ENCODE peak calls at places on chromosomes 1 and 21, in five cellular contexts. R is adrenal gland; S is heart left ventricle; C is mucosa of descending colon; D is effector memory CD4-positive, alpha-beta T cell. Q is an unnamed sample. For H3K4me1, the result is how much of the 10 kb centered on the place peaks cover.

GRCh38 chr1:228275435-228276342 is 67.8 kb downstream of the OBSCN start:
- DNase-seq in S (peak), R (peak), C (peak), D (peak), Q (peak)

GRCh38 chr1:150429805-150430204 is 57.4 kb upstream of the TARS2 start:
- DNase-seq in C (no peak), S (no peak), D (no peak), R (no peak), Q (no peak)

GRCh38 chr1:11681071-11681771 is at the start of gene MAD2L2:
- DNase-seq in D (peak), S (peak), R (peak), C (peak), Q (peak)

GRCh38 chr21:46294647-46295176 is 8.6 kb downstream of the YBEY start:
- DNase-seq in C (no peak), R (no peak), S (peak), D (no peak), Q (no peak)

GRCh38 chr1:10755977-10756521 is 40.4 kb downstream of the CASZ1 start:
- DNase-seq in C (peak), D (peak), R (peak), S (peak), Q (peak)

GRCh38 chr1:59214764-59215208 is 82.1 kb upstream of the FGGY start:
- DNase-seq in S (no peak), D (no peak), R (no peak), C (no peak), Q (no peak)

GRCh38 chr1:204301171-204301957 is 58.4 kb downstream of the PLEKHA6 start:
- DNase-seq in S (no peak), R (no peak), D (no peak), C (no peak), Q (no peak)

GRCh38 chr1:217029311-217030157 is 306.3 kb upstream of the ESRRG start:
- DNase-seq in S (no peak), C (no peak), R (peak), D (no peak), Q (no peak)

GRCh38 chr1:59672851-59673574 is 141.7 kb upstream of the HOOK1 start:
- DNase-seq in S (no peak), D (no peak), R (peak), C (no peak), Q (no peak)

GRCh38 chr1:203493901-203494300 is at the start of gene OPTC:
- DNase-seq in S (no peak), D (no peak), C (no peak), R (no peak), Q (no peak)

GRCh38 chr1:160078392-160079195 is 2.7 kb upstream of the KCNJ9 start:
- DNase-seq in C (no peak), S (no peak), D (peak), R (peak), Q (peak)

GRCh38 chr1:97174039-97174704 is 452.6 kb downstream of the PTBP2 start:
- DNase-seq in C (no peak), R (no peak), S (no peak), D (no peak), Q (no peak)

GRCh38 chr1:28512058-28512611 is 6.3 kb downstream of the RCC1 start:
- DNase-seq in C (no peak), S (no peak), D (no peak), R (no peak), Q (no peak)

GRCh38 chr1:246291141-246291540 is 215.9 kb downstream of the SMYD3 start:
- DNase-seq in C (no peak), D (no peak), R (no peak), S (no peak), Q (no peak)

GRCh38 chr1:186089938-186090337 is 285.1 kb downstream of the TPR start:
- DNase-seq in C (no peak), S (no peak), D (no peak), R (no peak), Q (no peak)

GRCh38 chr1:168613689-168614655 is 37.6 kb downstream of the XCL1 start:
- DNase-seq in C (no peak), D (no peak), S (peak), R (no peak), Q (no peak)

GRCh38 chr1:237287876-237288517 is 246.0 kb downstream of the RYR2 start:
- DNase-seq in S (peak), R (no peak), D (no peak), C (no peak), Q (no peak)

GRCh38 chr1:104780470-104781078 is 1030.9 kb downstream of the AMY1C start:
- DNase-seq in C (no peak), S (no peak), D (no peak), R (peak), Q (no peak)

GRCh38 chr1:216044538-216044937 is 378.7 kb downstream of the USH2A start:
- DNase-seq in C (no peak), R (no peak), S (no peak), D (no peak), Q (no peak)

GRCh38 chr1:30460661-30461060 is 262.7 kb downstream of the MATN1 start:
- DNase-seq in R (no peak), C (no peak), S (no peak), D (no peak), Q (no peak)

GRCh38 chr1:240000634-240001033 is 91.0 kb upstream of the FMN2 start:
- DNase-seq in R (no peak), D (no peak), C (no peak), S (no peak), Q (no peak)

GRCh38 chr1:6580588-6581270 is 935 bp downstream of the ZBTB48 start:
- DNase-seq in S (no peak), R (peak), D (no peak), C (no peak), Q (no peak)

GRCh38 chr1:175434268-175434860 is 241.8 kb upstream of the KIAA0040 start:
- DNase-seq in R (no peak), D (no peak), S (no peak), C (no peak), Q (peak)

GRCh38 chr1:93076268-93076667 is 2.8 kb upstream of the MTF2 start:
- DNase-seq in C (no peak), S (no peak), D (no peak), R (no peak), Q (no peak)

GRCh38 chr1:231420959-231421615 is 1.0 kb downstream of the EGLN1 start:
- DNase-seq in C (peak), R (peak), S (peak), D (peak), Q (peak)

GRCh38 chr21:31186916-31187315 is 148.6 kb upstream of the KRTAP19-8 start:
- DNase-seq in C (no peak), D (no peak), S (no peak), R (no peak), Q (no peak)

GRCh38 chr1:152902676-152903075 is 5.7 kb upstream of the IVL start:
- DNase-seq in D (no peak), C (no peak), R (no peak), S (no peak), Q (no peak)

GRCh38 chr1:119874186-119874585 is 22.1 kb downstream of the ADAM30 start:
- DNase-seq in D (no peak), C (no peak), S (no peak), R (no peak), Q (no peak)

GRCh38 chr21:36288651-36289243 is 31.2 kb upstream of the MORC3 start:
- DNase-seq in S (no peak), D (no peak), R (no peak), C (no peak), Q (no peak)

GRCh38 chr1:39110325-39110851 is 84.2 kb downstream of the NDUFS5 start:
- DNase-seq in D (no peak), S (no peak), R (peak), C (no peak), Q (no peak)

GRCh38 chr1:82161651-82162238 is 361.0 kb downstream of the ADGRL2 start:
- DNase-seq in C (no peak), R (peak), S (no peak), D (no peak), Q (no peak)

DNA sequence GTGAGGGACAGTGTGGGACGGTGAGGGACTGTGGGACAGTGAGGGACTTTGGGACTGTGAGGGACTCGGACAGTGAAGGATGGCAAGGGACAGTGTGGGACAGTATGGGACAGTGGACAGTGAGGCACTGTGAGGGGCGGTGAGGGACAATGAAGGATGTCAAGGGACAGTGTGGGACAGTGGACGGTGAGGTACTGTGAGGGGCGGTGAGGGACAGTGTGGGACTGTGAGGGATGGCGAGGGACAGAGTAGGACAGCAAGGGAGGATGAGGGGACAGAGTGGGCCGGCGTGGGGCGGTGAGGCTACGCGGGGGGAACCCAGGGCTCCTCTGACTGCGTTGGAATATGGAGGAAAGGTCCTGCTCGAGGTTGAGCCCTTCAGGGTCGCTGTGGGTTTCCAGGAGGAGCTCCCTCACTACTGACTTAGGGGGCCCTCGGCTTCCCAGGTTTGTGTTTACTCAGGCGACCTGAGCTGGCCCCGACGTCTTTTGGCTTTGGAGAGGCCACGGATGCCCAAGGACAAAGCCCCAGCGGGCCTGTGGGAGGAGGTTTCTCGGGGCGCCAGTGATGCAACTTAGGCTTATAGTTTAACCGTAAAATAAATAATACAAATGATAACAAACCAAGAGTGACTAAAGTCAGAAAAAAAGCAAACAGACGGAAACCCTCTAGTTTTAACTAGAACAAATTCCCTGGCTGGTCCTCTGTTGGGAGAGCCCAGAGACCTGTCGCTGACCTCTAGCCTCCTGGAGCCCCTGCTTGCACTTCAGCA is 1.1 kb upstream of the ERRFI1 start:
- DNase-seq in R (peak), S (no peak), D (no peak), C (peak), Q (peak)
- H3K4me3 ChIP-seq in R (peak), S (peak), D (no peak), C (no peak), Q (peak)

DNA sequence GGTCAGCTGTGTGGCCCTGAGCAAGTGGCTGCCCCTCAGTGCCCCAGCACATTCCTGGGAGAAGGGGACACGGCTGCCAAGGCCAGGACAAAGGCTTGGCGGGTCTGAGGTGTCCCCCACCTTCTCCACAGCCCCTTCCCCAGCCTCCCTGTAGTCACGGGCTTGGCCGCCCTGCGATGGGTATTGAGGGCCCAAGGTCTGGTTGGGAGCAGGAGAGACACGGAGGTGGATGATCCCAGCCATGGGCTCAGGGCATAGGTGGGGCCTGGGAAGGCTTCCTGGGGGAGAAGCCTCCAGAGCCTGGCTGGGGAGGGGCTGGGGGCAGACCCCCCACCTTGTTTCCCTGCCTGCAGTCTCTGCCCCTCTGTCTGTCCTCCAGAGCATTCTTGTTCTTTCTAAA is 27.0 kb downstream of the TTC39A start:
- DNase-seq in R (no peak), C (no peak), S (no peak), D (no peak), Q (no peak)
- H3K4me1 ChIP-seq in R (under half), C (under half), S (under half), D (under half), Q (under half)

GRCh38 chr1:161943713-161944112 is 80.0 kb downstream of the OLFML2B start:
- DNase-seq in S (no peak), D (no peak), R (no peak), C (no peak), Q (no peak)

GRCh38 chr1:161945306-161945705 is 78.4 kb downstream of the OLFML2B start:
- DNase-seq in C (no peak), D (no peak), S (no peak), R (no peak), Q (no peak)

GRCh38 chr1:161941726-161942125 is 81.9 kb downstream of the OLFML2B start:
- DNase-seq in D (no peak), C (no peak), R (no peak), S (no peak), Q (no peak)

GRCh38 chr1:161936786-161937185 is 86.9 kb downstream of the OLFML2B start:
- DNase-seq in S (no peak), C (no peak), D (no peak), R (no peak), Q (no peak)

GRCh38 chr1:161940866-161941591 is 82.6 kb downstream of the OLFML2B start:
- DNase-seq in C (no peak), R (no peak), S (no peak), D (no peak), Q (no peak)
- H3K4me3 ChIP-seq in C (no peak), R (no peak), S (no peak), D (no peak), Q (no peak)

DNA sequence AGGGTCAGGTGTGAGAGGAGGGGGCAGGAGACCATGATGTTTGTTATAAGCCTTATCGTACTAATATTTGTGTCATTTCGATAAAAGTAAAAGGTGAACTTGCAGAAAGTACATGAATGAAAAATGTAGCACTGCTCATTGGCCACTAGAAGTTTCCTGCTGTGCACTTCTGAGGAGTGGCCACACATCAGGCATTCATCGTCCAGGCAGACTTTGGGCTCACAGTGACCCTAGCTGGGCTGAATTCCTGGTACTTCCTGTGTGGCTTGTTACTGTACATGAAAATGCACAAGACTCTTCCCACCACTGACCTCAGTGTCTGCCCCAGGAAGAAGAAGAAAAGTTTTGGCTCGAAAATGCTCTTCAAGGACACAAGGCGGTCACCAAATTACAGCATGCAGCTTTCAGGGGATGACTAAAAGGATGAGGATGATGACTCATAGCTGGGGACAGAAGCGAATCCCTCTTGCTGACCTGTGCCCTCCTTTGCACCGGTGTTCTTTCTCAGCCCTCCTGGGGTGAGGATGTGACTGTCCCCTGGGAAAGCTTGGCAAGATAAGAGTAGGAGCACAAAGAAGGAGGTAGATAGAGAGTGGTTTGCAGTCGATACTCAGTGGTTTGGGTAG is 252.4 kb upstream of the KAZN start:
- DNase-seq in R (peak), C (no peak), D (no peak), S (no peak), Q (no peak)
- H3K4me1 ChIP-seq in R (under half), C (under half), D (under half), S (under half), Q (under half)

GRCh38 chr1:247347395-247348222 is 15.9 kb upstream of the ZNF496 start:
- DNase-seq in S (peak), D (no peak), C (no peak), R (no peak), Q (no peak)
- H3K4me3 ChIP-seq in S (peak), D (no peak), C (no peak), R (peak), Q (peak)

Q was measured in testis.